ENCODE peak calls at places on chromosomes 4 and X, in four cellular contexts. One of them, this sample, is unnamed.

GRCh38 chr4:41976775-41977516 is 4.6 kb upstream of the DCAF4L1 start:
- DNase-seq in activated T-helper 9 cell treated with anti-CD3 and anti-CD28 coated beads, Interleukin-2, amount 50 U/mL, for 16 hours: no peak
- DNase-seq in neural progenitor cell: no peak
- DNase-seq in glomerular endothelial cell: no peak
- DNase-seq in this sample: no peak

GRCh38 chrX:97026406-97026805 is 142.7 kb downstream of the RPA4 start:
- DNase-seq in activated T-helper 9 cell treated with anti-CD3 and anti-CD28 coated beads, Interleukin-2, amount 50 U/mL, for 16 hours: no peak
- DNase-seq in neural progenitor cell: peak; percentile 72
- DNase-seq in glomerular endothelial cell: no peak
- DNase-seq in this sample: no peak

GRCh38 chrX:41238543-41238942 is 95.4 kb upstream of the DDX3X start:
- DNase-seq in activated T-helper 9 cell treated with anti-CD3 and anti-CD28 coated beads, Interleukin-2, amount 50 U/mL, for 16 hours: no peak
- DNase-seq in neural progenitor cell: no peak
- DNase-seq in glomerular endothelial cell: peak; percentile 68
- DNase-seq in this sample: no peak

GRCh38 chr4:7481227-7481626 is 46.5 kb upstream of the PSAPL1 start:
- DNase-seq in activated T-helper 9 cell treated with anti-CD3 and anti-CD28 coated beads, Interleukin-2, amount 50 U/mL, for 16 hours: no peak
- DNase-seq in neural progenitor cell: no peak
- DNase-seq in glomerular endothelial cell: no peak
- DNase-seq in this sample: no peak

GRCh38 chrX:97895751-97896150 is 1012.0 kb downstream of the RPA4 start:
- DNase-seq in activated T-helper 9 cell treated with anti-CD3 and anti-CD28 coated beads, Interleukin-2, amount 50 U/mL, for 16 hours: no peak
- DNase-seq in neural progenitor cell: no peak
- DNase-seq in glomerular endothelial cell: peak; percentile 2
- DNase-seq in this sample: no peak

GRCh38 chrX:44261286-44261685 is 82.2 kb downstream of the EFHC2 start:
- DNase-seq in activated T-helper 9 cell treated with anti-CD3 and anti-CD28 coated beads, Interleukin-2, amount 50 U/mL, for 16 hours: no peak
- DNase-seq in neural progenitor cell: no peak
- DNase-seq in glomerular endothelial cell: no peak
- DNase-seq in this sample: no peak

GRCh38 chr4:91222019-91222418 is 1081.7 kb upstream of the GRID2 start:
- DNase-seq in activated T-helper 9 cell treated with anti-CD3 and anti-CD28 coated beads, Interleukin-2, amount 50 U/mL, for 16 hours: no peak
- DNase-seq in neural progenitor cell: no peak
- DNase-seq in glomerular endothelial cell: no peak
- DNase-seq in this sample: no peak

GRCh38 chr4:125904802-125905201 is 590.0 kb downstream of the FAT4 start:
- DNase-seq in activated T-helper 9 cell treated with anti-CD3 and anti-CD28 coated beads, Interleukin-2, amount 50 U/mL, for 16 hours: no peak
- DNase-seq in neural progenitor cell: no peak
- DNase-seq in glomerular endothelial cell: no peak
- DNase-seq in this sample: no peak